ENCODE peak calls at places on chromosomes 1 and 21, in eight cellular contexts. F, W, Y, M, I, S, X and Z are unnamed samples.

GRCh38 chr1:224432672-224433040 is 1.9 kb downstream of the WDR26 start:
- DNase-seq in W (peak), S (peak), Y (no peak), X (no peak), F (no peak), M (peak), I (peak), Z (peak)

GRCh38 chr1:197955486-197956394 is 38.6 kb downstream of the LHX9 start:
- DNase-seq in W (no peak), S (no peak), Y (no peak), F (peak), X (no peak), M (peak), I (peak), Z (peak)

GRCh38 chr1:62111084-62111483 is 83.6 kb upstream of the L1TD1 start:
- DNase-seq in F (no peak), M (no peak), W (no peak), Y (no peak), X (no peak), S (no peak), I (peak), Z (no peak)

GRCh38 chr1:52413410-52414104 is 9.2 kb downstream of the PRPF38A start:
- DNase-seq in Y (no peak), F (no peak), I (no peak), S (peak), X (no peak), M (no peak), W (peak), Z (peak)

GRCh38 chr1:235008239-235008638 is 120.4 kb downstream of the TOMM20 start:
- DNase-seq in F (no peak), S (peak), I (peak), W (no peak), M (peak), Y (no peak), X (no peak), Z (peak)

GRCh38 chr21:17514124-17514481 is 1.3 kb downstream of the CXADR start:
- DNase-seq in Y (no peak), M (peak), W (no peak), S (peak), I (peak), F (no peak), X (no peak), Z (no peak)

GRCh38 chr1:10646347-10646861 is 150.0 kb downstream of the CASZ1 start:
- DNase-seq in I (peak), M (peak), X (no peak), W (peak), F (no peak), S (peak), Y (no peak), Z (peak)

GRCh38 chr1:40244138-40244744 is 3.5 kb upstream of the TMCO2 start:
- DNase-seq in M (no peak), Y (no peak), X (no peak), W (no peak), S (no peak), F (no peak), I (no peak), Z (no peak)

GRCh38 chr1:37513795-37514349 is 694 bp downstream of the MEAF6 start:
- DNase-seq in W (peak), S (peak), Y (peak), M (no peak), I (peak), F (peak), X (peak), Z (no peak)

GRCh38 chr1:46582972-46583371 is 21.1 kb downstream of the MKNK1 start:
- DNase-seq in F (no peak), W (no peak), X (no peak), S (no peak), M (no peak), Y (no peak), I (no peak), Z (no peak)

GRCh38 chr1:197981546-197981945 is 64.4 kb downstream of the LHX9 start:
- DNase-seq in F (no peak), M (no peak), Y (no peak), S (no peak), X (no peak), I (no peak), W (no peak), Z (no peak)

GRCh38 chr1:230850547-230850946 is 17.8 kb downstream of the C1orf198 start:
- DNase-seq in M (no peak), S (no peak), I (no peak), F (no peak), Y (no peak), X (no peak), W (no peak), Z (no peak)

GRCh38 chr1:12144969-12145368 is 21.8 kb upstream of the TNFRSF1B start:
- DNase-seq in M (no peak), W (no peak), I (no peak), Y (no peak), S (no peak), X (no peak), F (no peak), Z (no peak)

GRCh38 chr1:111110197-111110899 is 29.5 kb downstream of the DRAM2 start:
- DNase-seq in I (peak), X (no peak), M (peak), S (peak), Y (no peak), W (no peak), F (peak), Z (peak)

GRCh38 chr1:203278087-203278884 is 27.0 kb upstream of the BTG2 start:
- DNase-seq in I (peak), Y (no peak), S (peak), M (peak), W (peak), F (peak), X (peak), Z (peak)

GRCh38 chr1:119816407-119816806 is 5.1 kb upstream of the REG4 start:
- DNase-seq in S (peak), M (no peak), W (peak), X (no peak), I (peak), Y (no peak), F (no peak), Z (peak)

GRCh38 chr1:24803220-24803619 is 58.0 kb downstream of the CLIC4 start:
- DNase-seq in S (no peak), I (no peak), M (peak), X (no peak), F (no peak), Y (no peak), W (no peak), Z (no peak)

GRCh38 chr21:35743571-35743970 is 316.8 kb downstream of the SETD4 start:
- DNase-seq in Y (no peak), F (no peak), I (peak), X (no peak), W (no peak), M (no peak), S (peak), Z (peak)

GRCh38 chr21:42535602-42536171 is 22.0 kb downstream of the SLC37A1 start:
- DNase-seq in M (no peak), F (no peak), X (peak), Y (peak), S (no peak), W (no peak), I (no peak), Z (no peak)

GRCh38 chr1:233879841-233880240 is 24.6 kb upstream of the SLC35F3 start:
- DNase-seq in W (no peak), S (peak), X (no peak), Y (no peak), I (no peak), F (no peak), M (no peak), Z (no peak)

GRCh38 chr1:10738125-10738746 is 58.2 kb downstream of the CASZ1 start:
- DNase-seq in M (no peak), S (no peak), Y (no peak), X (peak), F (peak), W (peak), I (no peak), Z (no peak)

GRCh38 chr1:29962831-29963247 is 726.5 kb downstream of the PTPRU start:
- DNase-seq in Y (no peak), F (no peak), I (no peak), S (no peak), W (no peak), X (no peak), M (no peak), Z (no peak)

GRCh38 chr1:6785721-6786505 is 659 bp downstream of the CAMTA1 start:
- DNase-seq in M (peak), W (peak), X (peak), F (peak), I (peak), S (no peak), Y (peak), Z (no peak)

GRCh38 chr1:109521465-109521951 is 12.0 kb upstream of the AMIGO1 start:
- DNase-seq in F (no peak), I (no peak), S (no peak), Y (no peak), X (no peak), W (no peak), M (no peak), Z (no peak)

GRCh38 chr1:162561616-162562451 is at the start of gene UAP1:
- DNase-seq in S (no peak), I (peak), X (no peak), Y (no peak), M (peak), F (peak), W (peak), Z (no peak)

GRCh38 chr21:28228624-28228995 is 764.1 kb downstream of the LTN1 start:
- DNase-seq in S (no peak), X (no peak), M (no peak), F (no peak), I (no peak), W (no peak), Y (no peak), Z (no peak)

GRCh38 chr21:35244514-35244913 is 195.4 kb upstream of the RUNX1 start:
- DNase-seq in F (peak), Y (no peak), S (peak), I (peak), M (peak), X (no peak), W (no peak), Z (peak)

GRCh38 chr1:108556501-108556900 is 3.4 kb upstream of the EEIG2 start:
- DNase-seq in W (no peak), I (no peak), Y (no peak), M (no peak), F (peak), X (no peak), S (no peak), Z (no peak)

GRCh38 chr1:202274611-202275010 is 67.1 kb downstream of the UBE2T start:
- DNase-seq in W (peak), S (peak), I (peak), M (peak), X (no peak), Y (no peak), F (no peak), Z (peak)

GRCh38 chr21:29321908-29322569 is 23.3 kb downstream of the BACH1 start:
- DNase-seq in S (no peak), X (no peak), I (no peak), F (no peak), Y (no peak), W (no peak), M (no peak), Z (no peak)

GRCh38 chr1:92907949-92908684 is 53.1 kb downstream of the DIPK1A start:
- DNase-seq in M (no peak), I (peak), X (no peak), S (peak), Y (no peak), F (no peak), W (no peak), Z (peak)

GRCh38 chr1:94759188-94759587 is 61.0 kb upstream of the SLC44A3 start:
- DNase-seq in Y (no peak), M (no peak), W (no peak), F (no peak), X (no peak), I (no peak), S (no peak), Z (no peak)

GRCh38 chr1:56147459-56147858 is 431.9 kb downstream of the PLPP3 start:
- DNase-seq in S (no peak), I (no peak), W (no peak), F (no peak), M (no peak), Y (no peak), X (no peak), Z (no peak)

GRCh38 chr1:60911980-60912692 is 170.2 kb upstream of the NFIA start:
- DNase-seq in X (peak), S (no peak), I (no peak), F (no peak), M (no peak), W (no peak), Y (no peak), Z (no peak)

GRCh38 chr1:86914998-86915736 is 732 bp downstream of the HS2ST1 start:
- DNase-seq in X (peak), M (peak), S (peak), F (peak), Y (peak), I (peak), W (peak), Z (peak)

GRCh38 chr1:45023663-45024062 is 11.6 kb downstream of the UROD start:
- DNase-seq in I (no peak), Y (no peak), M (no peak), S (no peak), X (no peak), F (no peak), W (no peak), Z (no peak)

GRCh38 chr1:94792473-94792875 is 27.7 kb upstream of the SLC44A3 start:
- DNase-seq in W (no peak), S (peak), I (peak), X (no peak), F (no peak), Y (peak), M (peak), Z (peak)

GRCh38 chr1:163440090-163440489 is 118.3 kb downstream of the NUF2 start:
- DNase-seq in M (no peak), F (peak), W (no peak), I (no peak), S (no peak), X (no peak), Y (no peak), Z (peak)

GRCh38 chr1:31458287-31458896 is 45.4 kb downstream of the SERINC2 start:
- DNase-seq in Y (no peak), X (no peak), M (no peak), S (no peak), F (no peak), I (no peak), W (no peak), Z (no peak)

DNA sequence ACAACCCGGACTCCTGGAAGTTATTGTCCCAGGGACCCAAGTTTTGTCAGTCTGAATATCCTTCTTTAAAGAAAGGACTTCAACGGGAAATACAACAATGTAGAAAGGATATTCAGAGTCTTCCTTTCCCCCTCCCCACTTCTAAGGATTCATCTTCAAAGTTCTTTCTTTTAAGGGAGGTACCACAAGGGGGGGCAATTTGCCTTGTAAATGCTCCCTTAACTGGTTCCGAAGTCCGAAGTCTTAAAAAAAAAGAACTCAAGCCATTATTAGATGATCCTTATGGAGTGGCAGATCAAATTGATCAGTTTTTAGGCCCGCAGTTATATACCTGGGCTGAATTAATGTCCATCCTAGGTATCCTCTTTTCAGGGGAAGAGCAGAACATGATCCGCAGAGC is 47.0 kb downstream of the SERINC2 start:
- DNase-seq in W (peak), X (no peak), M (peak), Y (no peak), I (peak), S (no peak), F (no peak), Z (peak)
- TF ChIP-seq CTCF in W (no peak), X (no peak), M (peak), Y (peak), I (peak), S (peak), F (peak), Z (peak)

GRCh38 chr1:147699686-147700041 is 29.3 kb upstream of the ACP6 start:
- DNase-seq in F (no peak), I (no peak), W (no peak), M (no peak), S (no peak), Y (no peak), X (no peak), Z (no peak)

DNA sequence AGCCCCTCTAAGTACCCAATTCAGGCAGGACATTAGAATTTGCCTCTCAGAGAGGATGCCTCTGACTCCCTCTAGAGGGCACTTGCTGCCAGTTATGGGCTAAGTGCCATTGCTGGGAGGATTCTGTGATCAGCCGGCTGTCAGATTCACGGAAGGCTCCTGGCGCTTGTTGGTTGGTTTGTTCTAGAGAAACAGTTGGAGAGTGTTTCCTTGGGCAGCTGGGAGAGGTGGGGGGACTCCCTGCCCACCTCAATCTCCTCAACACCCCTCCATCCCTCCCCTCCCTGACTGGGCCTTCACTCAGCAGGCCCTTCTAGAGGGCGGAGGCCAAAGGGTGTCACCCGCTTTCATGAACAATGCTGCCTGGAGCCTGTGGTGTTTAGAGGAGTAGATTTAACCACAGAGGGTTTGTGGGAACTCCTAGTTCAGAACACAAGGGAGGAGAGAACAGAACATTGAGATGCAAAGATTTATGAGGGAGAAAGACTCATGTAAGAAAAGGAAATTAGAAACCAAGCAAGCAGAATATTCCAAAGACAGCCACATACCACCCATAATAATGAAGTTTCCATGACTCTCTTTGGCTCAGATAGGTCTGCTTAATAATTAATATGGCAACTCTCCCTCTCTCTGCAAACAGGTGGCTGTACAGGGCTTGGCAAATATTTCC is 29.9 kb upstream of the ACP6 start:
- DNase-seq in X (peak), W (peak), M (peak), I (peak), S (peak), F (peak), Y (no peak), Z (peak)
- H3K4me3 ChIP-seq in X (no peak), W (no peak), M (no peak), I (peak), S (no peak), F (no peak), Y (no peak), Z (no peak)

GRCh38 chr1:217048104-217048707 is 325.0 kb upstream of the ESRRG start:
- DNase-seq in S (no peak), Y (no peak), I (peak), W (peak), X (no peak), M (peak), F (no peak), Z (no peak)
- TF ChIP-seq CTCF in S (peak), Y (peak), I (peak), W (no peak), X (no peak), M (no peak), F (no peak), Z (peak)

GRCh38 chr1:228456252-228457016 is 30.7 kb upstream of the RNF187 start:
- DNase-seq in W (no peak), M (no peak), S (no peak), Y (no peak), I (no peak), F (no peak), X (no peak), Z (no peak)
- H3K4me3 ChIP-seq in W (peak), M (peak), S (peak), Y (peak), I (peak), F (no peak), X (no peak), Z (peak)

GRCh38 chr1:158998037-158998780 is 11.5 kb upstream of the IFI16 start:
- DNase-seq in I (no peak), M (no peak), Y (no peak), X (no peak), F (no peak), S (no peak), W (no peak), Z (no peak)
- TF ChIP-seq CTCF in I (no peak), M (no peak), Y (no peak), X (no peak), F (no peak), S (no peak), W (no peak), Z (no peak)

DNA sequence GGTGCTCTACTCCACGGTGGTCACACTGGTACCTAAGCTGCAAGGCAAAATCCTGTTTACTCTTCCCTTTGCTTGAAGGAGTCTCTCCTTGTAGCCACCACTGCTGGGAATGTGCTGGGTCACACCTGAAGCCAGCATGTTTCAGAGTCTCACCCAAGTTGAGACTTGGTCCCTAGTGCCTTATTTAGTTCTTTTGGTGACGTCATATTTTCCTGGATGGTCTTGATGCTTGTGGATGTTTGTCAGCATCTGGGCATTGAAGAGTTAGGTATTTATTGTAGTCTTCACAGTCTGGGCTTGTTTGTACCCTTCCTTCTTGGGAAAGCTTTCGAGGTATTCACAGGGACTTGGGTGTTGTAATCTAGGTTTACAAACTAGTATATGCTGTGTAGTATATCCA is 5.6 kb upstream of the MTARC2 start:
- DNase-seq in S (no peak), F (no peak), X (no peak), I (no peak), Y (no peak), W (no peak), M (no peak), Z (no peak)
- H3K4me3 ChIP-seq in S (no peak), F (no peak), X (no peak), I (no peak), Y (no peak), W (no peak), M (no peak), Z (no peak)

GRCh38 chr1:247210386-247211117 is 38.7 kb upstream of the ZNF124 start:
- DNase-seq in F (peak), I (peak), W (peak), M (peak), S (peak), X (peak), Y (peak), Z (peak)
- TF ChIP-seq CTCF in F (no peak), I (no peak), W (no peak), M (no peak), S (no peak), X (no peak), Y (no peak), Z (no peak)